ENCODE peak calls at places on chromosomes 3 and 15, in four cellular contexts. A is T-helper 9 cell, O is PC-3, B is OCI-LY7. U is an unnamed sample.

GRCh38 chr3:100463002-100463401 is 29.4 kb upstream of the TMEM45A start:
- DNase-seq in A (no peak), B (peak), O (peak), U (no peak)

GRCh38 chr15:48565560-48566482 is 79.7 kb downstream of the FBN1 start:
- DNase-seq in A (no peak), O (peak), B (no peak), U (peak)

GRCh38 chr3:10875914-10876313 is 59.9 kb downstream of the SLC6A11 start:
- DNase-seq in B (no peak), A (no peak), O (no peak), U (no peak)

GRCh38 chr3:81643721-81644120 is 117.7 kb downstream of the GBE1 start:
- DNase-seq in A (no peak), O (peak), B (no peak), U (peak)

GRCh38 chr3:159989973-159990846 is 1.6 kb downstream of the IL12A start:
- DNase-seq in A (no peak), B (no peak), O (no peak), U (no peak)

GRCh38 chr3:144791034-144791433 is 819.4 kb downstream of the DIPK2A start:
- DNase-seq in O (no peak), A (no peak), B (no peak), U (no peak)

GRCh38 chr3:183807329-183807728 is 18.0 kb downstream of the MAP6D1 start:
- DNase-seq in A (no peak), B (no peak), O (no peak), U (no peak)

GRCh38 chr3:195263193-195263924 is 7.6 kb downstream of the XXYLT1 start:
- DNase-seq in O (no peak), A (no peak), B (no peak), U (no peak)

GRCh38 chr3:195821403-195822130 is 9.8 kb upstream of the MUC4 start:
- DNase-seq in B (no peak), O (peak), A (no peak), U (no peak)

GRCh38 chr15:52678468-52679231 is 538 bp downstream of the ATOSA start:
- DNase-seq in B (peak), O (peak), A (peak), U (no peak)

GRCh38 chr3:17830786-17831185 is 88.4 kb upstream of the TBC1D5 start:
- DNase-seq in O (peak), A (no peak), B (no peak), U (no peak)

GRCh38 chr3:185549111-185549510 is 3.3 kb downstream of the LIPH start:
- DNase-seq in O (peak), B (no peak), A (no peak), U (peak)

GRCh38 chr15:56813995-56814394 is 80.7 kb upstream of the ZNF280D start:
- DNase-seq in O (no peak), A (no peak), B (no peak), U (no peak)

GRCh38 chr3:17023006-17023664 is 138.4 kb downstream of the PLCL2 start:
- DNase-seq in O (no peak), A (peak), B (no peak), U (no peak)

GRCh38 chr3:10653866-10654611 is 148.7 kb upstream of the ATP2B2 start:
- DNase-seq in A (no peak), O (no peak), B (no peak), U (no peak)

GRCh38 chr3:45100998-45101407 is 45.2 kb downstream of the CDCP1 start:
- DNase-seq in A (no peak), B (no peak), O (no peak), U (no peak)